ENCODE peak calls at places on chromosome 12, in ten cellular contexts. T, U, I, O, G, M, P, N, V and H are unnamed samples.

GRCh38 chr12:52209321-52209720 is 17.5 kb upstream of the KRT80 start:
- DNase-seq in N (no peak), V (no peak), T (no peak), P (no peak), O (no peak), G (no peak), M (peak), I (peak), U (no peak), H (no peak)

GRCh38 chr12:3035171-3035570 is 42.0 kb upstream of the TSPAN9 start:
- DNase-seq in I (no peak), G (no peak), N (no peak), T (no peak), M (no peak), O (no peak), V (no peak), U (no peak), P (no peak), H (no peak)

GRCh38 chr12:89019439-89020120 is 332.7 kb downstream of the DUSP6 start:
- DNase-seq in P (peak), O (peak), U (peak), T (peak), M (peak), N (peak), G (peak), V (peak), I (peak), H (peak)

GRCh38 chr12:113392988-113393579 is 10.6 kb downstream of the SDS start:
- DNase-seq in T (no peak), N (no peak), V (no peak), G (no peak), I (no peak), M (no peak), U (no peak), O (no peak), P (no peak), H (no peak)

GRCh38 chr12:33427071-33427470 is 12.5 kb downstream of the SYT10 start:
- DNase-seq in T (no peak), N (no peak), V (no peak), P (no peak), G (no peak), I (no peak), O (no peak), U (no peak), M (no peak), H (no peak)

GRCh38 chr12:108190529-108190928 is 61.4 kb downstream of the WSCD2 start:
- DNase-seq in I (peak), O (no peak), T (no peak), M (peak), U (peak), P (no peak), V (no peak), G (no peak), N (no peak), H (no peak)

GRCh38 chr12:47835831-47836155 is 16.1 kb upstream of the HDAC7 start:
- DNase-seq in I (no peak), M (no peak), P (no peak), N (no peak), V (no peak), O (no peak), T (no peak), G (no peak), U (no peak), H (no peak)

GRCh38 chr12:75120202-75120774 is 89.4 kb downstream of the KCNC2 start:
- DNase-seq in N (no peak), V (no peak), G (no peak), M (no peak), U (no peak), P (no peak), T (no peak), O (no peak), I (no peak), H (no peak)

GRCh38 chr12:3157581-3158328 is 80.6 kb downstream of the TSPAN9 start:
- DNase-seq in O (no peak), I (no peak), P (no peak), T (no peak), U (no peak), M (no peak), N (no peak), V (no peak), G (no peak), H (no peak)